ENCODE peak calls at places on chromosome 21, in eight cellular contexts. R is right atrium auricular region; H is stimulated activated CD4-positive, alpha-beta T cell treated with anti-CD3 and anti-CD28 coated beads, Interleukin-4, amount 100 ng/mL, for 48 hours; E is RPMI8226; D is H7; V is adipocyte; F is mesenteric fat pad; X is M059J. T is an unnamed sample.

GRCh38 chr21:29430030-29430429 is 131.3 kb downstream of the BACH1 start:
- DNase-seq in R (no peak), H (no peak), E (no peak), D (no peak), V (no peak), F (no peak), X (no peak), T (no peak)

GRCh38 chr21:27525780-27526179 is 558.9 kb upstream of the ADAMTS5 start:
- DNase-seq in R (no peak), H (no peak), E (no peak), D (no peak), V (no peak), F (no peak), X (no peak), T (no peak)

GRCh38 chr21:44927587-44928461 is 7.1 kb upstream of the ITGB2 start:
- DNase-seq in R (no peak), H (peak), E (peak), D (peak), V (peak), F (no peak), X (peak), T (peak)

GRCh38 chr21:45554477-45555175 is 12.4 kb upstream of the SLC19A1 start:
- DNase-seq in R (peak), H (peak), E (peak), D (peak), V (peak), F (peak), X (peak), T (peak)

GRCh38 chr21:17742181-17742580 is 77.0 kb downstream of the C21orf91 start:
- DNase-seq in R (no peak), H (no peak), E (no peak), D (no peak), V (no peak), F (no peak), X (no peak), T (no peak)

GRCh38 chr21:21101911-21102310 is 103.7 kb downstream of the NCAM2 start:
- DNase-seq in R (no peak), H (no peak), E (peak), D (no peak), V (peak), F (no peak), X (peak), T (no peak)

GRCh38 chr21:25967566-25968438 is 202.8 kb downstream of the APP start:
- DNase-seq in R (no peak), H (no peak), E (peak), D (no peak), V (no peak), F (no peak), X (peak), T (no peak)

GRCh38 chr21:41772351-41773080 is 5.7 kb upstream of the RIPK4 start:
- DNase-seq in R (no peak), H (no peak), E (no peak), D (peak), V (no peak), F (no peak), X (no peak), T (no peak)

GRCh38 chr21:40243676-40244075 is 376.4 kb downstream of the PCP4 start:
- DNase-seq in R (no peak), H (no peak), E (no peak), D (no peak), V (no peak), F (no peak), X (no peak), T (no peak)

GRCh38 chr21:38234395-38235142 is 22.2 kb upstream of the KCNJ15 start:
- DNase-seq in R (no peak), H (no peak), E (no peak), D (no peak), V (no peak), F (no peak), X (no peak), T (peak)

GRCh38 chr21:25329227-25329626 is 278.1 kb downstream of the MRPL39 start:
- DNase-seq in R (no peak), H (no peak), E (no peak), D (no peak), V (peak), F (no peak), X (peak), T (no peak)

GRCh38 chr21:29481641-29482040 is 182.9 kb downstream of the BACH1 start:
- DNase-seq in R (no peak), H (no peak), E (no peak), D (no peak), V (peak), F (no peak), X (peak), T (no peak)

GRCh38 chr21:31370893-31371652 is 27.0 kb upstream of the TIAM1 start:
- DNase-seq in R (no peak), H (no peak), E (no peak), D (no peak), V (peak), F (peak), X (peak), T (no peak)

GRCh38 chr21:16908087-16908486 is 604.8 kb upstream of the CXADR start:
- DNase-seq in R (no peak), H (no peak), E (no peak), D (no peak), V (peak), F (no peak), X (peak), T (no peak)

GRCh38 chr21:39103689-39104088 is 79.6 kb downstream of the PSMG1 start:
- DNase-seq in R (no peak), H (no peak), E (no peak), D (no peak), V (peak), F (no peak), X (no peak), T (no peak)

GRCh38 chr21:17270234-17270633 is 242.6 kb upstream of the CXADR start:
- DNase-seq in R (peak), H (no peak), E (peak), D (peak), V (peak), F (no peak), X (peak), T (no peak)

GRCh38 chr21:46295177-46295711 is 9.1 kb downstream of the YBEY start:
- DNase-seq in R (no peak), H (no peak), E (no peak), D (peak), V (peak), F (no peak), X (peak), T (no peak)

GRCh38 chr21:45392206-45392971 is 12.6 kb upstream of the COL18A1 start:
- DNase-seq in R (no peak), H (no peak), E (no peak), D (no peak), V (no peak), F (peak), X (no peak), T (no peak)

GRCh38 chr21:42448683-42449082 is 45.0 kb downstream of the UBASH3A start:
- DNase-seq in R (no peak), H (no peak), E (no peak), D (no peak), V (no peak), F (no peak), X (no peak), T (no peak)

GRCh38 chr21:34890258-34890723 is 158.8 kb downstream of the RUNX1 start:
- DNase-seq in R (no peak), H (no peak), E (no peak), D (no peak), V (no peak), F (no peak), X (no peak), T (no peak)

GRCh38 chr21:45860493-45861155 is 120.9 kb upstream of the COL6A1 start:
- DNase-seq in R (no peak), H (no peak), E (no peak), D (no peak), V (no peak), F (peak), X (no peak), T (no peak)

GRCh38 chr21:44836666-44837471 is 19.0 kb upstream of the SUMO3 start:
- DNase-seq in R (no peak), H (no peak), E (peak), D (peak), V (peak), F (peak), X (peak), T (no peak)

GRCh38 chr21:46517361-46517760 is 58.7 kb downstream of the DIP2A start:
- DNase-seq in R (no peak), H (no peak), E (no peak), D (no peak), V (no peak), F (no peak), X (no peak), T (no peak)

GRCh38 chr21:42305707-42306147 is 9.5 kb downstream of the TFF3 start:
- DNase-seq in R (no peak), H (no peak), E (no peak), D (no peak), V (no peak), F (peak), X (no peak), T (no peak)

GRCh38 chr21:46368533-46369285 is 44.8 kb downstream of the PCNT start:
- DNase-seq in R (no peak), H (peak), E (no peak), D (no peak), V (no peak), F (no peak), X (no peak), T (no peak)

GRCh38 chr21:33839167-33839716 is 76.4 kb downstream of the ATP5PO start:
- DNase-seq in R (no peak), H (no peak), E (no peak), D (peak), V (no peak), F (no peak), X (no peak), T (no peak)

GRCh38 chr21:24424786-24425185 is 1182.5 kb downstream of the MRPL39 start:
- DNase-seq in R (no peak), H (no peak), E (no peak), D (no peak), V (no peak), F (no peak), X (no peak), T (no peak)

GRCh38 chr21:44785620-44786344 is 15.8 kb downstream of the UBE2G2 start:
- DNase-seq in R (no peak), H (no peak), E (no peak), D (no peak), V (no peak), F (peak), X (peak), T (no peak)

GRCh38 chr21:45378258-45378966 is 26.6 kb upstream of the COL18A1 start:
- DNase-seq in R (no peak), H (no peak), E (no peak), D (peak), V (peak), F (peak), X (peak), T (no peak)

GRCh38 chr21:39676054-39676771 is 63.5 kb downstream of the B3GALT5 start:
- DNase-seq in R (no peak), H (no peak), E (peak), D (peak), V (peak), F (no peak), X (peak), T (no peak)

T was measured in colonic mucosa.